ENCODE peak calls at places on chromosomes 11 and 22, in seven cellular contexts. One of them, this sample, is unnamed.

GRCh38 chr11:34423300-34423699 is 15.4 kb upstream of the CAT start:
- DNase-seq in fibroblast of lung: no peak
- DNase-seq in mucosa of descending colon: no peak
- DNase-seq in dorsolateral prefrontal cortex: no peak
- DNase-seq in bronchial epithelial cell: no peak
- DNase-seq in CD4-positive, alpha-beta T cell: no peak
- DNase-seq in epithelial cell of esophagus: no peak
- DNase-seq in this sample: no peak

GRCh38 chr22:31676700-31677099 is 14.7 kb upstream of the PISD start:
- DNase-seq in CD4-positive, alpha-beta T cell: peak
- DNase-seq in bronchial epithelial cell: peak
- DNase-seq in epithelial cell of esophagus: peak
- DNase-seq in dorsolateral prefrontal cortex: peak
- DNase-seq in mucosa of descending colon: peak
- DNase-seq in fibroblast of lung: peak
- DNase-seq in this sample: peak

GRCh38 chr11:74680035-74680671 is 51.1 kb downstream of the CHRDL2 start:
- DNase-seq in CD4-positive, alpha-beta T cell: no peak
- DNase-seq in mucosa of descending colon: no peak
- DNase-seq in fibroblast of lung: no peak
- DNase-seq in dorsolateral prefrontal cortex: no peak
- DNase-seq in epithelial cell of esophagus: no peak
- DNase-seq in bronchial epithelial cell: no peak
- DNase-seq in this sample: no peak

GRCh38 chr11:100670140-100670539 is 16.9 kb upstream of the ARHGAP42 start:
- DNase-seq in CD4-positive, alpha-beta T cell: no peak
- DNase-seq in bronchial epithelial cell: no peak
- DNase-seq in fibroblast of lung: no peak
- DNase-seq in dorsolateral prefrontal cortex: no peak
- DNase-seq in mucosa of descending colon: no peak
- DNase-seq in epithelial cell of esophagus: no peak
- DNase-seq in this sample: no peak

GRCh38 chr11:70466154-70466553 is 67.8 kb downstream of the CTTN start:
- DNase-seq in mucosa of descending colon: no peak
- DNase-seq in bronchial epithelial cell: peak
- DNase-seq in dorsolateral prefrontal cortex: no peak
- DNase-seq in CD4-positive, alpha-beta T cell: no peak
- DNase-seq in fibroblast of lung: no peak
- DNase-seq in epithelial cell of esophagus: peak
- DNase-seq in this sample: peak

GRCh38 chr11:6351782-6352181 is 31.5 kb upstream of the CAVIN3 start:
- DNase-seq in fibroblast of lung: no peak
- DNase-seq in bronchial epithelial cell: peak
- DNase-seq in mucosa of descending colon: no peak
- DNase-seq in CD4-positive, alpha-beta T cell: no peak
- DNase-seq in epithelial cell of esophagus: peak
- DNase-seq in dorsolateral prefrontal cortex: no peak
- DNase-seq in this sample: no peak

GRCh38 chr11:112958670-112959069 is 2.5 kb upstream of the NCAM1 start:
- DNase-seq in dorsolateral prefrontal cortex: no peak
- DNase-seq in mucosa of descending colon: no peak
- DNase-seq in epithelial cell of esophagus: peak
- DNase-seq in bronchial epithelial cell: peak
- DNase-seq in fibroblast of lung: peak
- DNase-seq in CD4-positive, alpha-beta T cell: no peak
- DNase-seq in this sample: peak

GRCh38 chr11:70186936-70187335 is 16.2 kb upstream of the FADD start:
- DNase-seq in bronchial epithelial cell: no peak
- DNase-seq in dorsolateral prefrontal cortex: no peak
- DNase-seq in mucosa of descending colon: no peak
- DNase-seq in fibroblast of lung: no peak
- DNase-seq in CD4-positive, alpha-beta T cell: no peak
- DNase-seq in epithelial cell of esophagus: no peak
- DNase-seq in this sample: no peak

GRCh38 chr11:68313574-68314202 is 1.3 kb downstream of the LRP5 start:
- DNase-seq in dorsolateral prefrontal cortex: no peak
- DNase-seq in CD4-positive, alpha-beta T cell: no peak
- DNase-seq in bronchial epithelial cell: no peak
- DNase-seq in fibroblast of lung: peak
- DNase-seq in mucosa of descending colon: no peak
- DNase-seq in epithelial cell of esophagus: peak
- DNase-seq in this sample: peak

GRCh38 chr11:72070486-72070885 is 9.9 kb downstream of the NUMA1 start:
- DNase-seq in bronchial epithelial cell: no peak
- DNase-seq in CD4-positive, alpha-beta T cell: no peak
- DNase-seq in fibroblast of lung: no peak
- DNase-seq in dorsolateral prefrontal cortex: no peak
- DNase-seq in epithelial cell of esophagus: no peak
- DNase-seq in mucosa of descending colon: no peak
- DNase-seq in this sample: no peak

GRCh38 chr22:20965888-20966855 is 883 bp upstream of the AIFM3 start:
- DNase-seq in dorsolateral prefrontal cortex: no peak
- DNase-seq in mucosa of descending colon: peak
- DNase-seq in bronchial epithelial cell: no peak
- DNase-seq in CD4-positive, alpha-beta T cell: no peak
- DNase-seq in fibroblast of lung: no peak
- DNase-seq in epithelial cell of esophagus: no peak
- DNase-seq in this sample: no peak

GRCh38 chr22:48488611-48489456 is 1338.8 kb downstream of the BRD1 start:
- DNase-seq in epithelial cell of esophagus: no peak
- DNase-seq in fibroblast of lung: no peak
- DNase-seq in dorsolateral prefrontal cortex: peak
- DNase-seq in bronchial epithelial cell: no peak
- DNase-seq in mucosa of descending colon: no peak
- DNase-seq in CD4-positive, alpha-beta T cell: no peak
- DNase-seq in this sample: no peak

GRCh38 chr22:41799486-41800347 is 762 bp upstream of the CCDC134 start:
- DNase-seq in epithelial cell of esophagus: no peak
- DNase-seq in dorsolateral prefrontal cortex: peak
- DNase-seq in CD4-positive, alpha-beta T cell: no peak
- DNase-seq in mucosa of descending colon: peak
- DNase-seq in bronchial epithelial cell: no peak
- DNase-seq in fibroblast of lung: peak
- DNase-seq in this sample: no peak

GRCh38 chr22:50182176-50183081 is 3.3 kb upstream of the TRABD start:
- DNase-seq in bronchial epithelial cell: no peak
- DNase-seq in fibroblast of lung: no peak
- DNase-seq in dorsolateral prefrontal cortex: no peak
- DNase-seq in mucosa of descending colon: peak
- DNase-seq in CD4-positive, alpha-beta T cell: no peak
- DNase-seq in epithelial cell of esophagus: no peak
- DNase-seq in this sample: no peak

GRCh38 chr11:125207866-125208425 is 43.4 kb downstream of the PKNOX2 start:
- DNase-seq in CD4-positive, alpha-beta T cell: no peak
- DNase-seq in mucosa of descending colon: no peak
- DNase-seq in epithelial cell of esophagus: peak
- DNase-seq in fibroblast of lung: no peak
- DNase-seq in bronchial epithelial cell: peak
- DNase-seq in dorsolateral prefrontal cortex: no peak
- DNase-seq in this sample: peak

DNA sequence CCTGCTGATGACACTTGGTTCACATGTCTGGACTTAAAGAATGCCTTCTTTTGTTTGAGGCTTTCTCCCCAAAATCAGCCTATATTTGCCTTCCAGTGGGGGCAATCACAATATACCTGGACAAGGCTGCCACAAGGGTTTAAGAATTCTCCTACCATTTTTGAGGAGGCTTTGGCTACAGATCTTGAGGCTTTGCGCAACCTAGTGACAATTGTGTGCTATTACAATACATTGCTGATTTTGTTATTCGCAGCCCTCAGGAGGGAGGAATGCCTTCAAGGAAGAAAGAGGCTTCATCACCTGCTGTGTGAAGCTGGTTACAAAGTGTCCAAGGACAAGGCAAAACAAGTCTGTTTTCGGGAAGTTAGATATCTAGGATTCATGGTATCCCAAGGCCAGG is 50.8 kb upstream of the OR4C15 start:
- DNase-seq in bronchial epithelial cell: no peak
- DNase-seq in dorsolateral prefrontal cortex: no peak
- DNase-seq in mucosa of descending colon: no peak
- DNase-seq in epithelial cell of esophagus: no peak
- DNase-seq in CD4-positive, alpha-beta T cell: no peak
- DNase-seq in fibroblast of lung: no peak
- DNase-seq in this sample: no peak
- TF ChIP-seq CTCF in bronchial epithelial cell: no peak
- TF ChIP-seq CTCF in dorsolateral prefrontal cortex: no peak
- TF ChIP-seq CTCF in mucosa of descending colon: no peak
- TF ChIP-seq CTCF in epithelial cell of esophagus: no peak
- TF ChIP-seq CTCF in CD4-positive, alpha-beta T cell: no peak
- TF ChIP-seq CTCF in fibroblast of lung: no peak
- TF ChIP-seq CTCF in this sample: no peak

GRCh38 chr22:38305481-38306448 is 11.5 kb downstream of the CSNK1E start:
- DNase-seq in epithelial cell of esophagus: peak
- DNase-seq in CD4-positive, alpha-beta T cell: no peak
- DNase-seq in fibroblast of lung: peak
- DNase-seq in dorsolateral prefrontal cortex: no peak
- DNase-seq in bronchial epithelial cell: peak
- DNase-seq in mucosa of descending colon: peak
- DNase-seq in this sample: peak
- TF ChIP-seq CTCF in epithelial cell of esophagus: peak
- TF ChIP-seq CTCF in CD4-positive, alpha-beta T cell: no peak
- TF ChIP-seq CTCF in fibroblast of lung: no peak
- TF ChIP-seq CTCF in dorsolateral prefrontal cortex: no peak
- TF ChIP-seq CTCF in bronchial epithelial cell: peak
- TF ChIP-seq CTCF in mucosa of descending colon: no peak
- TF ChIP-seq CTCF in this sample: no peak

GRCh38 chr11:130573767-130574166 is 125.3 kb downstream of the ADAMTS15 start:
- DNase-seq in bronchial epithelial cell: peak
- DNase-seq in dorsolateral prefrontal cortex: no peak
- DNase-seq in fibroblast of lung: no peak
- DNase-seq in epithelial cell of esophagus: no peak
- DNase-seq in CD4-positive, alpha-beta T cell: no peak
- DNase-seq in mucosa of descending colon: no peak
- DNase-seq in this sample: no peak
- TF ChIP-seq CTCF in bronchial epithelial cell: no peak
- TF ChIP-seq CTCF in dorsolateral prefrontal cortex: no peak
- TF ChIP-seq CTCF in fibroblast of lung: no peak
- TF ChIP-seq CTCF in epithelial cell of esophagus: no peak
- TF ChIP-seq CTCF in CD4-positive, alpha-beta T cell: no peak
- TF ChIP-seq CTCF in mucosa of descending colon: no peak
- TF ChIP-seq CTCF in this sample: no peak

DNA sequence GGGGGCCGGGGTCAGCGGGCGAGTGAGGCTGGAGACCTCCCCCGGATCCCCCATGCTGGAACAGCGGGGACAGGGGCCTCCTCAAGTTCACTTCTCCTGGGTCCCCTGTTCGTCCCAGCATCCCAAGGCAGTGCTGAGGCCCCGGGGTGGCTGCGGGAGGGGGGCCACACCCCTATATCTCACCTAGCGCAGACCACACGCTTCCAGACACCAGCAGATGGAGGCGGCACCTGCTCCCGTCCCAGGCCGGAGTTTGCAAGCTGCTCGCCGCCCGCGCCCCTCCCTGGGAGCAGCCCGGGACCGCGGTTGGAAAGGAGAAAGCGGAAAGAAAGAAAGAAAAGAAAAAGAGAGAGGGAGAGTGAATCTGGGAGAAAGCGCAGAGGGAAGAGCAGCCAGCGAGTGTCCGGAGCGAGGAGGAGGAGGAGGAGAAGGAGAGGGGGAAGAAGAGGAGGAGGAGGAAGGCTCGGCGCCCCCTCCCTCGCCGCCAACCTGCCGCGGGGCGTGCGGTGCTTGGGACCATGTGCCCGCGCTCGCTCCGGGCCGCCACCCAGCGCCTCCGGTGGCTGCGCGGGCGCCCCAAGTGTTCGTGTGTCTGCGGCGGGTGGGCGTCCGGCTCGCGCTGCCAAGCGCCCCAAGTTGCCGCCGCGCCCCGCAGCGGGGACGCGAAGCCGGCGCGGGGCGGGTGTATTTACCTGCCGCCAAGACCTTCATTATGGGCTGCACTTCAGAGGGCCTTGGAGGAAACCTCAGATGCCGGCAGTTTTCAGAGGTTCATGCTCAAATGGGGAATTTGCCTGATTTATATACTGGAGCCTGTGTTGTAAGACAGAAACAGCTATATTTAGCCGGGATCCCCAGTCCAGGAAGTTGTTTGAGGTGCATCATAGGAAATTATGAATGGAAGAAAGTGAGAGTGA is at the start of gene LIF:
- DNase-seq in CD4-positive, alpha-beta T cell: peak
- DNase-seq in bronchial epithelial cell: peak
- DNase-seq in mucosa of descending colon: no peak
- DNase-seq in epithelial cell of esophagus: peak
- DNase-seq in dorsolateral prefrontal cortex: no peak
- DNase-seq in fibroblast of lung: peak
- DNase-seq in this sample: peak
- TF ChIP-seq CTCF in CD4-positive, alpha-beta T cell: peak
- TF ChIP-seq CTCF in bronchial epithelial cell: peak
- TF ChIP-seq CTCF in mucosa of descending colon: no peak
- TF ChIP-seq CTCF in epithelial cell of esophagus: no peak
- TF ChIP-seq CTCF in dorsolateral prefrontal cortex: no peak
- TF ChIP-seq CTCF in fibroblast of lung: no peak
- TF ChIP-seq CTCF in this sample: peak

GRCh38 chr11:13188179-13188578 is 89.4 kb upstream of the BMAL1 start:
- DNase-seq in fibroblast of lung: no peak
- DNase-seq in mucosa of descending colon: no peak
- DNase-seq in bronchial epithelial cell: no peak
- DNase-seq in dorsolateral prefrontal cortex: no peak
- DNase-seq in CD4-positive, alpha-beta T cell: no peak
- DNase-seq in epithelial cell of esophagus: no peak
- DNase-seq in this sample: no peak

GRCh38 chr11:13184295-13184794 is 93.2 kb upstream of the BMAL1 start:
- DNase-seq in dorsolateral prefrontal cortex: no peak
- DNase-seq in fibroblast of lung: no peak
- DNase-seq in epithelial cell of esophagus: no peak
- DNase-seq in mucosa of descending colon: no peak
- DNase-seq in bronchial epithelial cell: no peak
- DNase-seq in CD4-positive, alpha-beta T cell: no peak
- DNase-seq in this sample: no peak

GRCh38 chr11:13183826-13184196 is 93.8 kb upstream of the BMAL1 start:
- DNase-seq in dorsolateral prefrontal cortex: no peak
- DNase-seq in mucosa of descending colon: no peak
- DNase-seq in CD4-positive, alpha-beta T cell: no peak
- DNase-seq in fibroblast of lung: no peak
- DNase-seq in bronchial epithelial cell: no peak
- DNase-seq in epithelial cell of esophagus: no peak
- DNase-seq in this sample: no peak

DNA sequence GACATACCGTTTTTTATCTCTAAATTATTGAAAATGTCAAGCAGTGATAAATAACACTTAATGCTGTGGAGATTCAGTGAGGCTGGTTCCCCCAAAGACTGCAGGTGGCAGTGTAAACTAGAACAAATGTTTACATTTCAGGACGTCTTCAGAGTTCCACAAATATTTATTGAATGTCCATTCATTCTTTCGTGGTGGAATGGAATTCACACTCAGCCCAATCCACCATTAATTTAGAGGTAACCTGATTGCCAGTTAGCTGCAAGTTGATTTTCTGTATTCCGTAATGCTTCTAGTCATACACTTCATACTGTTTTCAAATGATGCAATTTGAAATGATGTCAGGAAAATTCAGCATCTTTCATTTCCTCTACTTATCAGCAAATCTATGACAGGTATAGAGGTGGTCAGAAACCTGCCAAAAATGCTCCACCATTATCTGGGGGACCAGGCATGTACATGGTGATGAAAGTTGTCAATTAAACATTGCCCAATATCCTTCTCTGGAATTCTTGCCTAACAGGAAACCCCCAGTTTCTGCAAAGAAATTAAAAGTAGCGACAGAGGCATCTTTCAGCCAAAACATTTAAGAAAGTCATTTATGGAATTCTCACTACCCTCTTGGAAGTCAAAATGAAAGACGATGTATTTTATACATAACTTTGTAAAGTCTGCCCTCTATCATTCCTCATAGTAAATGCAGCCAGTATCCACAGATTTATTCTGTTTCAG is 94.3 kb upstream of the BMAL1 start:
- DNase-seq in bronchial epithelial cell: peak
- DNase-seq in dorsolateral prefrontal cortex: no peak
- DNase-seq in mucosa of descending colon: peak
- DNase-seq in fibroblast of lung: peak
- DNase-seq in CD4-positive, alpha-beta T cell: no peak
- DNase-seq in epithelial cell of esophagus: peak
- DNase-seq in this sample: peak
- TF ChIP-seq CTCF in bronchial epithelial cell: peak
- TF ChIP-seq CTCF in dorsolateral prefrontal cortex: peak
- TF ChIP-seq CTCF in mucosa of descending colon: no peak
- TF ChIP-seq CTCF in fibroblast of lung: peak
- TF ChIP-seq CTCF in CD4-positive, alpha-beta T cell: peak
- TF ChIP-seq CTCF in epithelial cell of esophagus: peak
- TF ChIP-seq CTCF in this sample: peak